ENCODE peak calls at places on chromosomes 2 and 18, in four cellular contexts. K is HepG2, Y is GM12878, Q is K562. G is an unnamed sample.

GRCh38 chr2:134679740-134680139 is 39.1 kb downstream of the TMEM163 start:
- DNase-seq in K (no peak), Y (no peak), Q (no peak), G (no peak)

GRCh38 chr2:46985512-46985911 is 69.9 kb upstream of the MCFD2 start:
- DNase-seq in K (no peak), Y (no peak), Q (no peak), G (no peak)

GRCh38 chr18:2979027-2979570 is 33.8 kb downstream of the LPIN2 start:
- DNase-seq in K (no peak), Y (no peak), Q (no peak), G (no peak)

GRCh38 chr2:160207804-160208661 is 8.0 kb upstream of the ITGB6 start:
- DNase-seq in K (peak; percentile 70), Y (peak; percentile 26), Q (no peak), G (no peak)

GRCh38 chr18:49521251-49521650 is 34.2 kb upstream of the C18orf32 start:
- DNase-seq in K (no peak), Y (no peak), Q (no peak), G (no peak)

GRCh38 chr2:189254268-189254883 is 74.8 kb upstream of the COL5A2 start:
- DNase-seq in K (no peak), Y (no peak), Q (no peak), G (no peak)

GRCh38 chr2:208939852-208940251 is 484.0 kb upstream of the MAP2 start:
- DNase-seq in K (no peak), Y (no peak), Q (no peak), G (no peak)

GRCh38 chr2:231926761-231927565 is 767 bp upstream of the NPPC start:
- DNase-seq in K (no peak), Y (no peak), Q (no peak), G (peak; percentile 80)

GRCh38 chr18:48785091-48785614 is 165.6 kb downstream of the SMAD7 start:
- DNase-seq in K (no peak), Y (peak; percentile 94), Q (no peak), G (no peak)

GRCh38 chr2:203811491-203812221 is 55.9 kb upstream of the CTLA4 start:
- DNase-seq in K (peak; percentile 60), Y (no peak), Q (no peak), G (no peak)

GRCh38 chr2:15941483-15941853 is 1.1 kb downstream of the MYCN start:
- DNase-seq in K (no peak), Y (no peak), Q (no peak), G (peak; percentile 64)

GRCh38 chr2:171390941-171391516 is 42.8 kb downstream of the METTL8 start:
- DNase-seq in K (no peak), Y (no peak), Q (no peak), G (no peak)

GRCh38 chr18:21904856-21905255 is 164.3 kb downstream of the MIB1 start:
- DNase-seq in K (no peak), Y (no peak), Q (no peak), G (no peak)

GRCh38 chr18:76709659-76710645 is 112.4 kb upstream of the ZNF236 start:
- DNase-seq in K (peak; percentile 33), Y (peak; percentile 12), Q (peak; percentile 56), G (peak; percentile 34)

GRCh38 chr2:105144128-105144940 is 97.2 kb upstream of the GPR45 start:
- DNase-seq in K (no peak), Y (no peak), Q (no peak), G (no peak)

GRCh38 chr2:5696351-5696740 is 4.2 kb downstream of the SOX11 start:
- DNase-seq in K (no peak), Y (no peak), Q (no peak), G (no peak)

GRCh38 chr18:74290831-74291770 is 662 bp downstream of the CYB5A start:
- DNase-seq in K (peak; percentile 34), Y (no peak), Q (no peak), G (peak; percentile 56)

GRCh38 chr2:229124126-229124525 is 147.0 kb downstream of the PID1 start:
- DNase-seq in K (no peak), Y (no peak), Q (no peak), G (no peak)

GRCh38 chr2:70962885-70963878 is 15.2 kb upstream of the ANKRD53 start:
- DNase-seq in K (no peak), Y (no peak), Q (no peak), G (no peak)

GRCh38 chr2:207530160-207531023 is 630 bp downstream of the CREB1 start:
- DNase-seq in K (peak; percentile 30), Y (no peak), Q (peak; percentile 51), G (no peak)

GRCh38 chr2:109211324-109211723 is 82.3 kb downstream of the SH3RF3 start:
- DNase-seq in K (no peak), Y (no peak), Q (no peak), G (no peak)

GRCh38 chr2:146004470-146004869 is 1484.6 kb upstream of the ZEB2 start:
- DNase-seq in K (no peak), Y (no peak), Q (no peak), G (no peak)

GRCh38 chr2:19893520-19894134 is 8.2 kb downstream of the TTC32 start:
- DNase-seq in K (no peak), Y (peak; percentile 65), Q (no peak), G (no peak)

GRCh38 chr18:46393230-46393629 is 263.8 kb downstream of the LOXHD1 start:
- DNase-seq in K (no peak), Y (no peak), Q (peak; percentile 42), G (no peak)

GRCh38 chr2:211435331-211435730 is 878.9 kb downstream of the CPS1 start:
- DNase-seq in K (no peak), Y (no peak), Q (no peak), G (peak; percentile 49)

GRCh38 chr2:13818002-13818401 is 814.5 kb upstream of the LRATD1 start:
- DNase-seq in K (no peak), Y (no peak), Q (no peak), G (no peak)

GRCh38 chr18:21330122-21330701 is 88.2 kb downstream of the GREB1L start:
- DNase-seq in K (peak; percentile 32), Y (no peak), Q (no peak), G (no peak)

GRCh38 chr2:238690673-238690965 is 157.3 kb upstream of the TWIST2 start:
- DNase-seq in K (no peak), Y (no peak), Q (no peak), G (no peak)

GRCh38 chr2:120686511-120687168 is 49.0 kb upstream of the GLI2 start:
- DNase-seq in K (no peak), Y (no peak), Q (peak; percentile 29), G (no peak)

GRCh38 chr2:2847131-2847740 is 516.2 kb upstream of the MYT1L start:
- DNase-seq in K (no peak), Y (no peak), Q (no peak), G (no peak)

GRCh38 chr2:171403181-171403580 is 30.6 kb downstream of the METTL8 start:
- DNase-seq in K (peak; percentile 6), Y (no peak), Q (no peak), G (no peak)

GRCh38 chr2:239162141-239162821 is 238.5 kb downstream of the HDAC4 start:
- DNase-seq in K (no peak), Y (no peak), Q (no peak), G (no peak)

GRCh38 chr2:38076250-38076709 is 329 bp upstream of the CYP1B1 start:
- DNase-seq in K (no peak), Y (no peak), Q (no peak), G (peak; percentile 87)

GRCh38 chr2:189391201-189391600 is 50.1 kb upstream of the WDR75 start:
- DNase-seq in K (no peak), Y (no peak), Q (no peak), G (no peak)

GRCh38 chr2:64250751-64251405 is 106.7 kb upstream of the PELI1 start:
- DNase-seq in K (no peak), Y (no peak), Q (no peak), G (no peak)

GRCh38 chr2:83471708-83472107 is 987.4 kb downstream of the SUCLG1 start:
- DNase-seq in K (no peak), Y (no peak), Q (no peak), G (no peak)

GRCh38 chr2:18749912-18750526 is 160.7 kb upstream of the NT5C1B start:
- DNase-seq in K (peak; percentile 65), Y (no peak), Q (peak; percentile 51), G (peak; percentile 54)

GRCh38 chr2:176167398-176167797 is 10.3 kb downstream of the HOXD3 start:
- DNase-seq in K (no peak), Y (no peak), Q (no peak), G (no peak)

GRCh38 chr2:67945976-67946375 is 116.8 kb downstream of the C1D start:
- DNase-seq in K (no peak), Y (no peak), Q (no peak), G (no peak)

GRCh38 chr18:39799010-39799409 is 2156.0 kb upstream of the PIK3C3 start:
- DNase-seq in K (no peak), Y (no peak), Q (no peak), G (no peak)
- H2AFZ ChIP-seq in K (no peak overlapping the region), Y (no peak overlapping the region), Q (no peak overlapping the region), G (no peak overlapping the region)

DNA sequence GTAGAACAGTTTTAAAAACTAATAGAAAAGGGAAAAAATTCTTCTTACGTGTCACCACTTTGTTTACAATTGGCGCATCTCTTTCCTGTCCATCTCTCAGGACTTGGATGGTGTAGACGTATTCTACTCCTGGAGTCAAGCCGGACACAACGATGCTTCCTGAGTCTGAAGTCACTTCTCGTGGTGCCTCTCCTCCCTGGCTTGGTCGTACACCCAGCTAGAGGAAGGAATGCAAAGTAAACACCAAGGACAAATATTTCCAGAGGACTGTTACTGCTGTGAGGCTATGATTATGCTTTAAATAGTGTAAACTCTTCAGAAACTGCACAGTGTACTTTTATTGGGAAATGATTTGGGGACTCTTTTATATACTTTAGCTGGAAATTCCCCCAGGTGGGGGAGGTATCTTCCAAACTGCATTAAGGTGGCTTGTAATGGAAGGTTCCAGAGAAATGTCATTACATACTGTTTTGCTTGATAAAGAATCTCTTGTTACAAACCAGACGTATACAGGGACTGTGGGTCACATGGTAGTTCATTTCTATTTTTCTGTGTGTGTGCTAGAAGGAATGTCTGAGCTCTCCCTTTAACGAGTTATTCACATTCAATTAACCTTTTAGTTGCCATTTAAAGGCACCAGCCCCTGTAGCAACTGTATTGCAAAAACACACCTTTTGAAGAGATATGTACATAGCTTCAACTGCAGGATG is 38.1 kb downstream of the FN1 start:
- DNase-seq in K (peak; percentile 57), Y (no peak), Q (no peak), G (no peak)
- TF ChIP-seq ATF2 in K (no peak), Y (no peak), Q (no peak), G (no peak)

DNA sequence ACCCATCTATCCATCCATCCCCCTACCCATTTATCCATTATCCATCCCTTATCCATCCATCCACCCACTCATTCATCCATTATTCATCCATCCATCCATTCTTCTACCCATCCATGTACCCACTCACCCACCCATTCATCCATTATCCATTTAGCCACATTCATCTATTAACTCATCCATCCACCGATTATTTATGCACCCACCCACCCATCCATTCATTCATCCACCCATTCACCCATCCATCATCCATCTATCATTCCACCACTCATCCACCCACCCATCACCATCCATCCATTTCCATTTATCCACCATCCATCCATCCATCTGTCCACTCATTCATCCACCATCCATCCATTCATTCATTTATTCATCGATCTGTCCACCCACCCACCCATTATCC is 137.4 kb upstream of the CTDP1 start:
- DNase-seq in K (no peak), Y (no peak), Q (no peak), G (no peak)
- H2AFZ ChIP-seq in K (no peak overlapping the region), Y (no peak overlapping the region), Q (no peak overlapping the region), G (no peak overlapping the region)

GRCh38 chr18:58579561-58580047 is 49.3 kb downstream of the ALPK2 start:
- DNase-seq in K (peak; percentile 90), Y (no peak), Q (no peak), G (no peak)
- TF ChIP-seq ATF2 in K (no peak), Y (no peak), Q (no peak), G (no peak)

G was measured in H1.